ENCODE peak calls at places on chromosomes 1 and 21, in ten cellular contexts. One of them, this sample, is unnamed.

GRCh38 chr21:44510508-44511218 is 29.3 kb downstream of the KRTAP10-1 start:
- DNase-seq in WTC11: peak
- DNase-seq in tibial artery: no peak
- DNase-seq in fibroblast of mammary gland: peak
- DNase-seq in pancreas: peak
- DNase-seq in ovary: no peak
- DNase-seq in CD8-positive, alpha-beta T cell: peak
- DNase-seq in fibroblast of lung: peak
- DNase-seq in kidney epithelial cell: peak
- DNase-seq in foreskin fibroblast: no peak
- DNase-seq in this sample: peak

GRCh38 chr1:22801347-22801746 is 90.7 kb downstream of the EPHB2 start:
- DNase-seq in WTC11: no peak
- DNase-seq in ovary: no peak
- DNase-seq in fibroblast of mammary gland: no peak
- DNase-seq in CD8-positive, alpha-beta T cell: no peak
- DNase-seq in fibroblast of lung: no peak
- DNase-seq in tibial artery: no peak
- DNase-seq in kidney epithelial cell: no peak
- DNase-seq in pancreas: no peak
- DNase-seq in foreskin fibroblast: no peak
- DNase-seq in this sample: no peak

GRCh38 chr1:61742620-61743431 is 546 bp downstream of the PATJ start:
- DNase-seq in fibroblast of lung: peak
- DNase-seq in kidney epithelial cell: no peak
- DNase-seq in ovary: peak
- DNase-seq in foreskin fibroblast: peak
- DNase-seq in WTC11: peak
- DNase-seq in tibial artery: peak
- DNase-seq in pancreas: peak
- DNase-seq in fibroblast of mammary gland: peak
- DNase-seq in CD8-positive, alpha-beta T cell: no peak
- DNase-seq in this sample: peak

GRCh38 chr1:26360051-26360806 is 6.3 kb upstream of the CRYBG2 start:
- DNase-seq in pancreas: no peak
- DNase-seq in tibial artery: no peak
- DNase-seq in ovary: no peak
- DNase-seq in fibroblast of mammary gland: no peak
- DNase-seq in CD8-positive, alpha-beta T cell: peak
- DNase-seq in foreskin fibroblast: no peak
- DNase-seq in WTC11: peak
- DNase-seq in kidney epithelial cell: no peak
- DNase-seq in fibroblast of lung: no peak
- DNase-seq in this sample: peak

GRCh38 chr1:33232716-33233115 is 23.6 kb upstream of the ZNF362 start:
- DNase-seq in fibroblast of mammary gland: no peak
- DNase-seq in pancreas: no peak
- DNase-seq in fibroblast of lung: no peak
- DNase-seq in CD8-positive, alpha-beta T cell: no peak
- DNase-seq in WTC11: no peak
- DNase-seq in tibial artery: no peak
- DNase-seq in kidney epithelial cell: no peak
- DNase-seq in foreskin fibroblast: no peak
- DNase-seq in ovary: no peak
- DNase-seq in this sample: no peak

GRCh38 chr1:37497832-37498231 is 16.7 kb downstream of the MEAF6 start:
- DNase-seq in tibial artery: no peak
- DNase-seq in pancreas: peak
- DNase-seq in ovary: no peak
- DNase-seq in CD8-positive, alpha-beta T cell: no peak
- DNase-seq in fibroblast of lung: no peak
- DNase-seq in WTC11: no peak
- DNase-seq in fibroblast of mammary gland: no peak
- DNase-seq in foreskin fibroblast: no peak
- DNase-seq in kidney epithelial cell: no peak
- DNase-seq in this sample: no peak

GRCh38 chr1:229557913-229558414 is 543 bp downstream of the ABCB10 start:
- DNase-seq in ovary: peak
- DNase-seq in CD8-positive, alpha-beta T cell: peak
- DNase-seq in fibroblast of mammary gland: peak
- DNase-seq in fibroblast of lung: peak
- DNase-seq in kidney epithelial cell: no peak
- DNase-seq in foreskin fibroblast: peak
- DNase-seq in pancreas: peak
- DNase-seq in WTC11: peak
- DNase-seq in tibial artery: peak
- DNase-seq in this sample: peak

GRCh38 chr1:200036616-200037270 is 9.2 kb downstream of the NR5A2 start:
- DNase-seq in ovary: no peak
- DNase-seq in kidney epithelial cell: no peak
- DNase-seq in fibroblast of lung: no peak
- DNase-seq in fibroblast of mammary gland: no peak
- DNase-seq in foreskin fibroblast: no peak
- DNase-seq in CD8-positive, alpha-beta T cell: no peak
- DNase-seq in tibial artery: no peak
- DNase-seq in WTC11: no peak
- DNase-seq in pancreas: peak
- DNase-seq in this sample: peak

GRCh38 chr1:10105484-10105883 is 72.7 kb downstream of the UBE4B start:
- DNase-seq in pancreas: no peak
- DNase-seq in WTC11: no peak
- DNase-seq in foreskin fibroblast: no peak
- DNase-seq in tibial artery: no peak
- DNase-seq in CD8-positive, alpha-beta T cell: no peak
- DNase-seq in fibroblast of mammary gland: peak
- DNase-seq in fibroblast of lung: no peak
- DNase-seq in kidney epithelial cell: no peak
- DNase-seq in ovary: no peak
- DNase-seq in this sample: no peak

GRCh38 chr1:53726009-53726600 is 12.9 kb downstream of the GLIS1 start:
- DNase-seq in WTC11: no peak
- DNase-seq in foreskin fibroblast: no peak
- DNase-seq in fibroblast of mammary gland: no peak
- DNase-seq in tibial artery: no peak
- DNase-seq in CD8-positive, alpha-beta T cell: no peak
- DNase-seq in pancreas: no peak
- DNase-seq in ovary: no peak
- DNase-seq in fibroblast of lung: no peak
- DNase-seq in kidney epithelial cell: no peak
- DNase-seq in this sample: no peak

GRCh38 chr1:53722025-53722424 is 16.9 kb downstream of the GLIS1 start:
- DNase-seq in fibroblast of lung: peak
- DNase-seq in WTC11: no peak
- DNase-seq in fibroblast of mammary gland: peak
- DNase-seq in CD8-positive, alpha-beta T cell: no peak
- DNase-seq in foreskin fibroblast: no peak
- DNase-seq in tibial artery: no peak
- DNase-seq in pancreas: no peak
- DNase-seq in kidney epithelial cell: no peak
- DNase-seq in ovary: no peak
- DNase-seq in this sample: no peak

GRCh38 chr1:53728196-53728595 is 10.8 kb downstream of the GLIS1 start:
- DNase-seq in ovary: no peak
- DNase-seq in kidney epithelial cell: no peak
- DNase-seq in tibial artery: no peak
- DNase-seq in pancreas: no peak
- DNase-seq in WTC11: no peak
- DNase-seq in fibroblast of mammary gland: no peak
- DNase-seq in fibroblast of lung: no peak
- DNase-seq in CD8-positive, alpha-beta T cell: no peak
- DNase-seq in foreskin fibroblast: no peak
- DNase-seq in this sample: no peak

GRCh38 chr1:53727461-53727860 is 11.5 kb downstream of the GLIS1 start:
- DNase-seq in WTC11: no peak
- DNase-seq in tibial artery: no peak
- DNase-seq in kidney epithelial cell: no peak
- DNase-seq in fibroblast of lung: no peak
- DNase-seq in ovary: no peak
- DNase-seq in foreskin fibroblast: no peak
- DNase-seq in pancreas: no peak
- DNase-seq in fibroblast of mammary gland: no peak
- DNase-seq in CD8-positive, alpha-beta T cell: no peak
- DNase-seq in this sample: no peak

GRCh38 chr1:53725238-53725689 is 13.7 kb downstream of the GLIS1 start:
- DNase-seq in pancreas: no peak
- DNase-seq in fibroblast of mammary gland: no peak
- DNase-seq in CD8-positive, alpha-beta T cell: no peak
- DNase-seq in kidney epithelial cell: no peak
- DNase-seq in foreskin fibroblast: no peak
- DNase-seq in fibroblast of lung: peak
- DNase-seq in tibial artery: no peak
- DNase-seq in WTC11: peak
- DNase-seq in ovary: no peak
- DNase-seq in this sample: peak
- TF ChIP-seq CTCF in pancreas: no peak
- TF ChIP-seq CTCF in fibroblast of mammary gland: no peak
- TF ChIP-seq CTCF in CD8-positive, alpha-beta T cell: no peak
- TF ChIP-seq CTCF in kidney epithelial cell: no peak
- TF ChIP-seq CTCF in foreskin fibroblast: no peak
- TF ChIP-seq CTCF in fibroblast of lung: no peak
- TF ChIP-seq CTCF in tibial artery: no peak
- TF ChIP-seq CTCF in WTC11: no peak
- TF ChIP-seq CTCF in ovary: no peak
- TF ChIP-seq CTCF in this sample: peak

DNA sequence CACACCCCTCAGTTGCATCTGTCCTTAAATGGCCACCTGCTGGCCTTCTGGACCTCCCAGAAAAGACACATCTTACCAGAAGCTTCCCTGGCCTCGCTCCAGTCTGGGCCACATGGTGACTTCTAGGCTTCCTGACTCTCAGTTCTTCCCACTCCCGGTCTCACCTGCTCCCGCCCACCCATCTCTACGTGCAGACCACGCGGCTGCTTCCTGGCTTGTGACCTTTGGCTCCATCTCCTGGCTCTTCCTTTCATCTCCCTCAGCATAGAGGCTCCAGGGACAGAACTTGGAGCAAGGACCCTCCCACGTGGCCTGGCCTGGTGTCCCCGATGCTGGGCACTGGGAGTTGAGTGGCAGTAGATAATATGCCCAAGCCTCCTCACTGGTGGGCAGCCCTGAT is 124.9 kb upstream of the IRF2BP2 start:
- DNase-seq in fibroblast of lung: no peak
- DNase-seq in fibroblast of mammary gland: no peak
- DNase-seq in foreskin fibroblast: no peak
- DNase-seq in kidney epithelial cell: no peak
- DNase-seq in pancreas: no peak
- DNase-seq in tibial artery: no peak
- DNase-seq in ovary: no peak
- DNase-seq in WTC11: no peak
- DNase-seq in CD8-positive, alpha-beta T cell: no peak
- DNase-seq in this sample: no peak
- TF ChIP-seq CTCF in fibroblast of lung: no peak
- TF ChIP-seq CTCF in fibroblast of mammary gland: no peak
- TF ChIP-seq CTCF in foreskin fibroblast: no peak
- TF ChIP-seq CTCF in kidney epithelial cell: no peak
- TF ChIP-seq CTCF in pancreas: no peak
- TF ChIP-seq CTCF in tibial artery: no peak
- TF ChIP-seq CTCF in ovary: no peak
- TF ChIP-seq CTCF in WTC11: no peak
- TF ChIP-seq CTCF in CD8-positive, alpha-beta T cell: no peak
- TF ChIP-seq CTCF in this sample: no peak

GRCh38 chr21:40681164-40681859 is 165.6 kb downstream of the DSCAM start:
- DNase-seq in kidney epithelial cell: no peak
- DNase-seq in CD8-positive, alpha-beta T cell: no peak
- DNase-seq in ovary: no peak
- DNase-seq in WTC11: no peak
- DNase-seq in fibroblast of mammary gland: no peak
- DNase-seq in fibroblast of lung: no peak
- DNase-seq in tibial artery: no peak
- DNase-seq in foreskin fibroblast: no peak
- DNase-seq in pancreas: no peak
- DNase-seq in this sample: no peak
- TF ChIP-seq CTCF in kidney epithelial cell: no peak
- TF ChIP-seq CTCF in CD8-positive, alpha-beta T cell: no peak
- TF ChIP-seq CTCF in ovary: no peak
- TF ChIP-seq CTCF in WTC11: no peak
- TF ChIP-seq CTCF in fibroblast of mammary gland: no peak
- TF ChIP-seq CTCF in fibroblast of lung: no peak
- TF ChIP-seq CTCF in tibial artery: no peak
- TF ChIP-seq CTCF in foreskin fibroblast: no peak
- TF ChIP-seq CTCF in pancreas: no peak
- TF ChIP-seq CTCF in this sample: no peak

GRCh38 chr21:26715116-26715515 is 130.1 kb downstream of the ADAMTS1 start:
- DNase-seq in WTC11: no peak
- DNase-seq in fibroblast of lung: no peak
- DNase-seq in fibroblast of mammary gland: no peak
- DNase-seq in kidney epithelial cell: no peak
- DNase-seq in pancreas: no peak
- DNase-seq in ovary: no peak
- DNase-seq in tibial artery: no peak
- DNase-seq in foreskin fibroblast: no peak
- DNase-seq in CD8-positive, alpha-beta T cell: no peak
- DNase-seq in this sample: no peak

GRCh38 chr21:26719750-26720149 is 125.5 kb downstream of the ADAMTS1 start:
- DNase-seq in WTC11: no peak
- DNase-seq in tibial artery: no peak
- DNase-seq in fibroblast of lung: no peak
- DNase-seq in ovary: no peak
- DNase-seq in kidney epithelial cell: no peak
- DNase-seq in pancreas: no peak
- DNase-seq in fibroblast of mammary gland: no peak
- DNase-seq in CD8-positive, alpha-beta T cell: no peak
- DNase-seq in foreskin fibroblast: no peak
- DNase-seq in this sample: no peak

GRCh38 chr21:26710155-26710554 is 135.1 kb downstream of the ADAMTS1 start:
- DNase-seq in fibroblast of mammary gland: no peak
- DNase-seq in pancreas: no peak
- DNase-seq in kidney epithelial cell: no peak
- DNase-seq in CD8-positive, alpha-beta T cell: no peak
- DNase-seq in fibroblast of lung: no peak
- DNase-seq in ovary: no peak
- DNase-seq in foreskin fibroblast: no peak
- DNase-seq in WTC11: no peak
- DNase-seq in tibial artery: no peak
- DNase-seq in this sample: no peak

GRCh38 chr21:26717146-26717739 is 128.0 kb downstream of the ADAMTS1 start:
- DNase-seq in fibroblast of mammary gland: peak
- DNase-seq in pancreas: no peak
- DNase-seq in WTC11: no peak
- DNase-seq in CD8-positive, alpha-beta T cell: no peak
- DNase-seq in kidney epithelial cell: no peak
- DNase-seq in fibroblast of lung: peak
- DNase-seq in tibial artery: no peak
- DNase-seq in ovary: no peak
- DNase-seq in foreskin fibroblast: peak
- DNase-seq in this sample: no peak

DNA sequence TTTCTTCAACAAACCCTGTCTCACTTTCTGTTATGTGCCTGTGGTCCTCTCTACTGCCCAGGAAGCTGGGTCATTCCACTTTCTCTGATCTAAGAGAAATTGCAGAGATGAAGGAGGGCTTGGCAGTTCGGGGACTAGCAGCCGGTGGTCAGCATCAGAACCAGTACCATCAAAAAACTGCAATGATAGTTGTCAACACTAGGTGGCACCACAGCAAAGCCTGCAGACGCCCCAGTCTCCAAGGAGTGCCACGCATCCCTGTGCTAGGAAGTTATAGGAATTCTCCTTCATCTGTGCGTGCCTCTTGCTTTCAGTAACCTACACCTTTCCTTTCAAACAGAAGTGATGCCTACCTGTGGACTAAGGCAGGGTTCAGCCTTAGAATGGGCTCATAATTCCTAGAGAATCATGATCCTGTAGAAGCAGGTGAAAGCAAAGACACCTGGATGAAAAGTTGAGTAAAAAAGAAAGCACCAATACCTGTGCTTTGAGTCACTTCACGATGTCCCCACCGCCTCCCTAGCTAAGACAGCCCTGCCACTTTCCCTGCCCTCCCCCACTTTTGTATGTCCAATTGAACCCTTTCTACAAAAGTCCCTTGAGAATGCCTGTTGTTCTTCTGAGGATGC is 129.2 kb downstream of the ADAMTS1 start:
- DNase-seq in CD8-positive, alpha-beta T cell: no peak
- DNase-seq in pancreas: peak
- DNase-seq in fibroblast of lung: peak
- DNase-seq in foreskin fibroblast: peak
- DNase-seq in WTC11: peak
- DNase-seq in ovary: no peak
- DNase-seq in kidney epithelial cell: peak
- DNase-seq in tibial artery: peak
- DNase-seq in fibroblast of mammary gland: peak
- DNase-seq in this sample: peak
- TF ChIP-seq CTCF in CD8-positive, alpha-beta T cell: peak
- TF ChIP-seq CTCF in pancreas: peak
- TF ChIP-seq CTCF in fibroblast of lung: peak
- TF ChIP-seq CTCF in foreskin fibroblast: peak
- TF ChIP-seq CTCF in WTC11: peak
- TF ChIP-seq CTCF in ovary: peak
- TF ChIP-seq CTCF in kidney epithelial cell: peak
- TF ChIP-seq CTCF in tibial artery: peak
- TF ChIP-seq CTCF in fibroblast of mammary gland: peak
- TF ChIP-seq CTCF in this sample: peak